ENCODE peak calls at places on chromosomes 11 and 22, in nine cellular contexts. One of them, this sample, is unnamed.

GRCh38 chr11:126129681-126130671 is 67.3 kb upstream of the CDON start:
- DNase-seq in HCT116: no peak
- DNase-seq in SK-N-SH: no peak
- DNase-seq in Panc1: no peak
- DNase-seq in HL-60: no peak
- DNase-seq in HepG2: no peak
- DNase-seq in K562: no peak
- DNase-seq in GM23338: no peak
- DNase-seq in GM12878: no peak
- DNase-seq in this sample: no peak

GRCh38 chr11:44130751-44131150 is 35.3 kb downstream of the EXT2 start:
- DNase-seq in HCT116: no peak
- DNase-seq in SK-N-SH: peak
- DNase-seq in Panc1: no peak
- DNase-seq in HL-60: no peak
- DNase-seq in HepG2: no peak
- DNase-seq in K562: peak
- DNase-seq in GM23338: peak
- DNase-seq in GM12878: no peak
- DNase-seq in this sample: no peak

GRCh38 chr11:57798905-57799559 is 37.4 kb downstream of the CTNND1 start:
- DNase-seq in HCT116: peak
- DNase-seq in SK-N-SH: no peak
- DNase-seq in Panc1: peak
- DNase-seq in HL-60: no peak
- DNase-seq in HepG2: peak
- DNase-seq in K562: peak
- DNase-seq in GM23338: no peak
- DNase-seq in GM12878: no peak
- DNase-seq in this sample: no peak

GRCh38 chr22:23537421-23537820 is 42.7 kb downstream of the IGLL1 start:
- DNase-seq in HCT116: no peak
- DNase-seq in SK-N-SH: no peak
- DNase-seq in Panc1: no peak
- DNase-seq in HL-60: no peak
- DNase-seq in HepG2: no peak
- DNase-seq in K562: no peak
- DNase-seq in GM23338: no peak
- DNase-seq in GM12878: no peak
- DNase-seq in this sample: no peak

GRCh38 chr22:48782817-48783511 is 1044.7 kb downstream of the BRD1 start:
- DNase-seq in HCT116: peak
- DNase-seq in SK-N-SH: peak
- DNase-seq in Panc1: no peak
- DNase-seq in HL-60: no peak
- DNase-seq in HepG2: no peak
- DNase-seq in K562: peak
- DNase-seq in GM23338: no peak
- DNase-seq in GM12878: no peak
- DNase-seq in this sample: no peak

GRCh38 chr11:83364500-83365059 is 78.4 kb upstream of the CCDC90B start:
- DNase-seq in HCT116: no peak
- DNase-seq in SK-N-SH: no peak
- DNase-seq in Panc1: no peak
- DNase-seq in HL-60: no peak
- DNase-seq in HepG2: no peak
- DNase-seq in K562: no peak
- DNase-seq in GM23338: peak
- DNase-seq in GM12878: no peak
- DNase-seq in this sample: no peak

GRCh38 chr11:125175896-125176575 is 11.5 kb downstream of the PKNOX2 start:
- DNase-seq in HCT116: no peak
- DNase-seq in SK-N-SH: no peak
- DNase-seq in Panc1: no peak
- DNase-seq in HL-60: no peak
- DNase-seq in HepG2: no peak
- DNase-seq in K562: no peak
- DNase-seq in GM23338: no peak
- DNase-seq in GM12878: no peak
- DNase-seq in this sample: no peak

GRCh38 chr22:23823331-23823791 is 15.4 kb downstream of the DERL3 start:
- DNase-seq in HCT116: no peak
- DNase-seq in SK-N-SH: no peak
- DNase-seq in Panc1: no peak
- DNase-seq in HL-60: no peak
- DNase-seq in HepG2: no peak
- DNase-seq in K562: no peak
- DNase-seq in GM23338: no peak
- DNase-seq in GM12878: no peak
- DNase-seq in this sample: no peak

GRCh38 chr22:33018232-33018864 is 39.8 kb downstream of the SYN3 start:
- DNase-seq in HCT116: peak
- DNase-seq in SK-N-SH: peak
- DNase-seq in Panc1: peak
- DNase-seq in HL-60: no peak
- DNase-seq in HepG2: peak
- DNase-seq in K562: peak
- DNase-seq in GM23338: peak
- DNase-seq in GM12878: peak
- DNase-seq in this sample: peak

GRCh38 chr11:62399172-62399867 is 19.5 kb upstream of the SCGB1A1 start:
- DNase-seq in HCT116: no peak
- DNase-seq in SK-N-SH: no peak
- DNase-seq in Panc1: no peak
- DNase-seq in HL-60: no peak
- DNase-seq in HepG2: no peak
- DNase-seq in K562: peak
- DNase-seq in GM23338: no peak
- DNase-seq in GM12878: no peak
- DNase-seq in this sample: no peak

GRCh38 chr11:76918941-76919386 is 58.2 kb downstream of the ACER3 start:
- DNase-seq in HCT116: peak
- DNase-seq in SK-N-SH: peak
- DNase-seq in Panc1: peak
- DNase-seq in HL-60: peak
- DNase-seq in HepG2: peak
- DNase-seq in K562: peak
- DNase-seq in GM23338: peak
- DNase-seq in GM12878: peak
- DNase-seq in this sample: peak

GRCh38 chr22:47036352-47036751 is 273.9 kb downstream of the TBC1D22A start:
- DNase-seq in HCT116: no peak
- DNase-seq in SK-N-SH: no peak
- DNase-seq in Panc1: no peak
- DNase-seq in HL-60: no peak
- DNase-seq in HepG2: no peak
- DNase-seq in K562: no peak
- DNase-seq in GM23338: no peak
- DNase-seq in GM12878: no peak
- DNase-seq in this sample: no peak

GRCh38 chr11:118286545-118286944 is 18.0 kb upstream of the CD3E start:
- DNase-seq in HCT116: no peak
- DNase-seq in SK-N-SH: no peak
- DNase-seq in Panc1: no peak
- DNase-seq in HL-60: no peak
- DNase-seq in HepG2: no peak
- DNase-seq in K562: no peak
- DNase-seq in GM23338: no peak
- DNase-seq in GM12878: no peak
- DNase-seq in this sample: no peak

GRCh38 chr11:118289411-118289810 is 15.1 kb upstream of the CD3E start:
- DNase-seq in HCT116: no peak
- DNase-seq in SK-N-SH: no peak
- DNase-seq in Panc1: no peak
- DNase-seq in HL-60: no peak
- DNase-seq in HepG2: no peak
- DNase-seq in K562: no peak
- DNase-seq in GM23338: no peak
- DNase-seq in GM12878: no peak
- DNase-seq in this sample: no peak

GRCh38 chr11:118283756-118284350 is 19.8 kb upstream of the MPZL2 start:
- DNase-seq in HCT116: no peak
- DNase-seq in SK-N-SH: no peak
- DNase-seq in Panc1: no peak
- DNase-seq in HL-60: no peak
- DNase-seq in HepG2: no peak
- DNase-seq in K562: no peak
- DNase-seq in GM23338: no peak
- DNase-seq in GM12878: no peak
- DNase-seq in this sample: no peak

GRCh38 chr11:118283311-118283636 is 19.2 kb upstream of the MPZL2 start:
- DNase-seq in HCT116: no peak
- DNase-seq in SK-N-SH: no peak
- DNase-seq in Panc1: no peak
- DNase-seq in HL-60: no peak
- DNase-seq in HepG2: no peak
- DNase-seq in K562: no peak
- DNase-seq in GM23338: no peak
- DNase-seq in GM12878: no peak
- DNase-seq in this sample: no peak

DNA sequence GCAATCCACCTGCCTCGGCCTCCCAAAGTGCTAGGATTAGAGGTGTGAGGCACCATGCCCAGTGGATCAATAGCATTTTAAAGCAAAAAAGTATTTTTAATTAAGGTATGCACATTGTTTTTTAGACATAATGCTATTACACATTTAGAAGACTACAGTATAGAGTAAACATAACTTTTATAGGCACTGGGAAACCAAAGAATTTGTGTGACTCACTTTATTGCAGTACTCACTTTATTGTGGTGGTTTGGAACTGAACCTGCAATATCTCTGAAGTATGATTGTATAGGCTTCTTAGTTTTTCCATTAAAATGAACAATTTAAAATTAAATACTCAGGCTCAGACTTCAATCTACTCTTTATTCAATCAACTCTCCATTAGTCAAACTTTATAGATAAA is 17.5 kb upstream of the CD3E start:
- DNase-seq in HCT116: no peak
- DNase-seq in SK-N-SH: no peak
- DNase-seq in Panc1: no peak
- DNase-seq in HL-60: no peak
- DNase-seq in HepG2: no peak
- DNase-seq in K562: no peak
- DNase-seq in GM23338: no peak
- DNase-seq in GM12878: no peak
- DNase-seq in this sample: no peak
- TF ChIP-seq REST in HCT116: no peak
- TF ChIP-seq REST in SK-N-SH: no peak
- TF ChIP-seq REST in Panc1: no peak
- TF ChIP-seq REST in HL-60: no peak
- TF ChIP-seq REST in HepG2: no peak
- TF ChIP-seq REST in K562: no peak
- TF ChIP-seq REST in GM23338: no peak
- TF ChIP-seq REST in GM12878: no peak
- TF ChIP-seq REST in this sample: no peak

GRCh38 chr11:30257058-30257457 is 26.2 kb downstream of the FSHB start:
- DNase-seq in HCT116: no peak
- DNase-seq in SK-N-SH: no peak
- DNase-seq in Panc1: no peak
- DNase-seq in HL-60: no peak
- DNase-seq in HepG2: no peak
- DNase-seq in K562: no peak
- DNase-seq in GM23338: peak
- DNase-seq in GM12878: no peak
- DNase-seq in this sample: no peak
- TF ChIP-seq REST in HCT116: no peak
- TF ChIP-seq REST in SK-N-SH: no peak
- TF ChIP-seq REST in Panc1: no peak
- TF ChIP-seq REST in HL-60: no peak
- TF ChIP-seq REST in HepG2: no peak
- TF ChIP-seq REST in K562: no peak
- TF ChIP-seq REST in GM23338: no peak
- TF ChIP-seq REST in GM12878: no peak
- TF ChIP-seq REST in this sample: no peak

GRCh38 chr11:8016396-8016949 is 29.3 kb downstream of the EIF3F start:
- DNase-seq in HCT116: no peak
- DNase-seq in SK-N-SH: no peak
- DNase-seq in Panc1: no peak
- DNase-seq in HL-60: no peak
- DNase-seq in HepG2: no peak
- DNase-seq in K562: no peak
- DNase-seq in GM23338: peak
- DNase-seq in GM12878: no peak
- DNase-seq in this sample: no peak

GRCh38 chr11:8015753-8016239 is 28.7 kb downstream of the EIF3F start:
- DNase-seq in HCT116: no peak
- DNase-seq in SK-N-SH: no peak
- DNase-seq in Panc1: no peak
- DNase-seq in HL-60: no peak
- DNase-seq in HepG2: no peak
- DNase-seq in K562: no peak
- DNase-seq in GM23338: no peak
- DNase-seq in GM12878: no peak
- DNase-seq in this sample: no peak

GRCh38 chr11:8018742-8019631 is 31.9 kb downstream of the EIF3F start:
- DNase-seq in HCT116: no peak
- DNase-seq in SK-N-SH: peak
- DNase-seq in Panc1: no peak
- DNase-seq in HL-60: no peak
- DNase-seq in HepG2: peak
- DNase-seq in K562: no peak
- DNase-seq in GM23338: peak
- DNase-seq in GM12878: no peak
- DNase-seq in this sample: peak

GRCh38 chr11:8017894-8018741 is 31.0 kb downstream of the EIF3F start:
- DNase-seq in HCT116: no peak
- DNase-seq in SK-N-SH: no peak
- DNase-seq in Panc1: no peak
- DNase-seq in HL-60: no peak
- DNase-seq in HepG2: no peak
- DNase-seq in K562: no peak
- DNase-seq in GM23338: peak
- DNase-seq in GM12878: no peak
- DNase-seq in this sample: no peak

DNA sequence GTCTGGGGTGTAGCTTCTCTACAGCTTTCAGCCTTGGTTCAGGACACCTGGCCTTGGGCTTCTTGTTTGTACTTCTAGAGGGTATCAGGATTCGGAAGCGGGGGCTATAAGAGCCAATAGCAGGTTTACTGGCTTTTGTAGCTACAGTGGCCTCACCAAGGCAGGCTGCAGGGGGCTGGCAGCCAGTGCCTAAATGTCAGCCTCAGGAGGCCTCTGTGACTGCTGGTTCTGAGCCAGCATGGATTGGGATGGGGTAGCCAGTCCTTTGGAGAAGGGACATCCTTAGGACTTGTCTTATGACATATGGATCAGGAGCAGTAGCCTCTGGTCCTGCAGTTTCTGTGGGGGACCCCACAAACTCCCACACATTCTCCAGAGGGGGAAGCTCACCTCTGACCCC is 29.9 kb downstream of the EIF3F start:
- DNase-seq in HCT116: no peak
- DNase-seq in SK-N-SH: no peak
- DNase-seq in Panc1: no peak
- DNase-seq in HL-60: no peak
- DNase-seq in HepG2: no peak
- DNase-seq in K562: no peak
- DNase-seq in GM23338: no peak
- DNase-seq in GM12878: no peak
- DNase-seq in this sample: no peak
- TF ChIP-seq REST in HCT116: no peak
- TF ChIP-seq REST in SK-N-SH: no peak
- TF ChIP-seq REST in Panc1: no peak
- TF ChIP-seq REST in HL-60: no peak
- TF ChIP-seq REST in HepG2: no peak
- TF ChIP-seq REST in K562: no peak
- TF ChIP-seq REST in GM23338: no peak
- TF ChIP-seq REST in GM12878: no peak
- TF ChIP-seq REST in this sample: no peak

GRCh38 chr11:15153231-15153630 is 38.5 kb downstream of the INSC start:
- DNase-seq in HCT116: no peak
- DNase-seq in SK-N-SH: no peak
- DNase-seq in Panc1: no peak
- DNase-seq in HL-60: no peak
- DNase-seq in HepG2: no peak
- DNase-seq in K562: no peak
- DNase-seq in GM23338: no peak
- DNase-seq in GM12878: no peak
- DNase-seq in this sample: no peak
- TF ChIP-seq REST in HCT116: no peak
- TF ChIP-seq REST in SK-N-SH: no peak
- TF ChIP-seq REST in Panc1: no peak
- TF ChIP-seq REST in HL-60: no peak
- TF ChIP-seq REST in HepG2: no peak
- TF ChIP-seq REST in K562: no peak
- TF ChIP-seq REST in GM23338: no peak
- TF ChIP-seq REST in GM12878: no peak
- TF ChIP-seq REST in this sample: no peak

This sample was measured in A549.